ENCODE peak calls at places on chromosome 11, in five cellular contexts. One of them, this sample, is unnamed. For H3K4me1, the result is how much of the 10 kb centered on the place peaks cover.

GRCh38 chr11:19642759-19643158 is 69.9 kb upstream of the NAV2 start:
- DNase-seq in heart right ventricle: no peak
- DNase-seq in hepatocyte: no peak
- DNase-seq in naive thymus-derived CD4-positive, alpha-beta T cell: no peak
- DNase-seq in right cardiac atrium: no peak
- DNase-seq in this sample: no peak

GRCh38 chr11:7572001-7572712 is 58.4 kb downstream of the PPFIBP2 start:
- DNase-seq in heart right ventricle: no peak
- DNase-seq in right cardiac atrium: no peak
- DNase-seq in hepatocyte: peak
- DNase-seq in naive thymus-derived CD4-positive, alpha-beta T cell: no peak
- DNase-seq in this sample: no peak

GRCh38 chr11:70278994-70279393 is 8.5 kb downstream of the PPFIA1 start:
- DNase-seq in naive thymus-derived CD4-positive, alpha-beta T cell: no peak
- DNase-seq in heart right ventricle: no peak
- DNase-seq in hepatocyte: no peak
- DNase-seq in right cardiac atrium: no peak
- DNase-seq in this sample: no peak

GRCh38 chr11:64723907-64724862 is 1.2 kb upstream of the NRXN2 start:
- DNase-seq in hepatocyte: no peak
- DNase-seq in heart right ventricle: no peak
- DNase-seq in right cardiac atrium: no peak
- DNase-seq in naive thymus-derived CD4-positive, alpha-beta T cell: no peak
- DNase-seq in this sample: no peak

GRCh38 chr11:126194121-126194543 is 17.3 kb downstream of the RPUSD4 start:
- DNase-seq in heart right ventricle: peak
- DNase-seq in right cardiac atrium: no peak
- DNase-seq in naive thymus-derived CD4-positive, alpha-beta T cell: no peak
- DNase-seq in hepatocyte: peak
- DNase-seq in this sample: peak

GRCh38 chr11:83389975-83390374 is 103.8 kb upstream of the CCDC90B start:
- DNase-seq in naive thymus-derived CD4-positive, alpha-beta T cell: no peak
- DNase-seq in heart right ventricle: no peak
- DNase-seq in right cardiac atrium: no peak
- DNase-seq in hepatocyte: no peak
- DNase-seq in this sample: no peak

GRCh38 chr11:109317726-109318125 is 104.3 kb upstream of the C11orf87 start:
- DNase-seq in hepatocyte: no peak
- DNase-seq in right cardiac atrium: no peak
- DNase-seq in naive thymus-derived CD4-positive, alpha-beta T cell: no peak
- DNase-seq in heart right ventricle: no peak
- DNase-seq in this sample: no peak

GRCh38 chr11:122814401-122814800 is 23.9 kb upstream of the CRTAM start:
- DNase-seq in hepatocyte: no peak
- DNase-seq in naive thymus-derived CD4-positive, alpha-beta T cell: no peak
- DNase-seq in heart right ventricle: no peak
- DNase-seq in right cardiac atrium: no peak
- DNase-seq in this sample: peak

GRCh38 chr11:106327134-106327533 is 249.7 kb downstream of the AASDHPPT start:
- DNase-seq in heart right ventricle: no peak
- DNase-seq in naive thymus-derived CD4-positive, alpha-beta T cell: no peak
- DNase-seq in right cardiac atrium: no peak
- DNase-seq in hepatocyte: no peak
- DNase-seq in this sample: no peak

GRCh38 chr11:92826136-92826535 is 143.3 kb upstream of the MTNR1B start:
- DNase-seq in hepatocyte: no peak
- DNase-seq in heart right ventricle: no peak
- DNase-seq in naive thymus-derived CD4-positive, alpha-beta T cell: no peak
- DNase-seq in right cardiac atrium: no peak
- DNase-seq in this sample: no peak

GRCh38 chr11:120055646-120056045 is 82.3 kb downstream of the TRIM29 start:
- DNase-seq in naive thymus-derived CD4-positive, alpha-beta T cell: no peak
- DNase-seq in right cardiac atrium: no peak
- DNase-seq in hepatocyte: no peak
- DNase-seq in heart right ventricle: no peak
- DNase-seq in this sample: no peak

DNA sequence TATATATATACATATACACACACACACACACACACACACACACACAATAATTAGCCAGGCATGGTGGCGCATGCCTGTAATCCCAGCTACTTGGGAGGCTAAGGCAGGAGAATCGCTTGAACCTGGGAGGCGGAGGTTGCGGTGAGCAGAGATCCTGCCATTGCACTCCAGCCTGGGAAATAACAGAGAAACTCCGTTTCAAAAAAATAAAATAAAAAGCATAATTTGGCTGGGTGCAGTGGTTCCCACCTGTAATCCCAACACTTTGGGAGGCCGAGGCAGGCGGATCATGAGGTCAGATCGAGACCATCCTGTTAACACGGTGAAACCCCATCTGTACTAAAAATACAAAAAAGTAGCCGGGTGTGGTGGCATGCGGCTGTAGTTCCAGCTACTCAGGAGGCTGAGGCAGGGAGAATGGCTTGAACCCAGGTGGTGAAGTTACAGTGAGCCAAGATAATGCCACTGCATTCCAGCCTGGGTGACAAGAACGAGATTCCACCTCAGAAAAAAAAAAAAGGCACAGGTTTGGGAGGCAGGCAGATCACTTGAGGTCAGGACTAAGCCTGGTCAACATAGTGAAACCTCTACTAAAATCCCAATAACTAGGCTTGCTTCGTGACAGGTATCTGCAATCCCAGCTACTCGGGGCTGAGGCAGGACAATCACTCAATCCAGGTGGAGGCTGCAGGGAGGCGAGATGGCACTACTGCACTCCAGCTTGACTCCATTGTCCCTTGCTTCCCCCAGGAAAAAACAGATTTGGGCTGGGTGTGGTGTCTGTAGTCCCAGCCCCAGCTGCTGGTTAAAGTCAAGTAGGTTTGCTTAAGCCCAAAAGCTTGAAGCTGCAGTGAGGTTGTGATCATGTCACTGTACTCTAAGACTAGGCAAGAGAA is 11.8 kb upstream of the WDR74 start:
- DNase-seq in right cardiac atrium: no peak
- DNase-seq in naive thymus-derived CD4-positive, alpha-beta T cell: no peak
- DNase-seq in hepatocyte: no peak
- DNase-seq in heart right ventricle: no peak
- DNase-seq in this sample: no peak
- H3K27ac ChIP-seq in right cardiac atrium: no peak
- H3K27ac ChIP-seq in naive thymus-derived CD4-positive, alpha-beta T cell: no peak
- H3K27ac ChIP-seq in hepatocyte: no peak
- H3K27ac ChIP-seq in heart right ventricle: no peak
- H3K27ac ChIP-seq in this sample: no peak

GRCh38 chr11:28794405-28794804 is 686.2 kb downstream of the METTL15 start:
- DNase-seq in heart right ventricle: no peak
- DNase-seq in hepatocyte: no peak
- DNase-seq in right cardiac atrium: no peak
- DNase-seq in naive thymus-derived CD4-positive, alpha-beta T cell: no peak
- DNase-seq in this sample: no peak
- H3K4me1 ChIP-seq in heart right ventricle: under half
- H3K4me1 ChIP-seq in hepatocyte: under half
- H3K4me1 ChIP-seq in right cardiac atrium: under half
- H3K4me1 ChIP-seq in naive thymus-derived CD4-positive, alpha-beta T cell: under half
- H3K4me1 ChIP-seq in this sample: under half

GRCh38 chr11:44471603-44472002 is 93.9 kb upstream of the CD82 start:
- DNase-seq in heart right ventricle: no peak
- DNase-seq in naive thymus-derived CD4-positive, alpha-beta T cell: no peak
- DNase-seq in hepatocyte: no peak
- DNase-seq in right cardiac atrium: no peak
- DNase-seq in this sample: no peak

GRCh38 chr11:44467931-44468330 is 97.5 kb upstream of the CD82 start:
- DNase-seq in heart right ventricle: no peak
- DNase-seq in naive thymus-derived CD4-positive, alpha-beta T cell: no peak
- DNase-seq in hepatocyte: no peak
- DNase-seq in right cardiac atrium: no peak
- DNase-seq in this sample: no peak

GRCh38 chr11:44469412-44469811 is 96.1 kb upstream of the CD82 start:
- DNase-seq in right cardiac atrium: no peak
- DNase-seq in hepatocyte: peak
- DNase-seq in heart right ventricle: no peak
- DNase-seq in naive thymus-derived CD4-positive, alpha-beta T cell: no peak
- DNase-seq in this sample: no peak

GRCh38 chr11:44468338-44468988 is 97.0 kb upstream of the CD82 start:
- DNase-seq in naive thymus-derived CD4-positive, alpha-beta T cell: no peak
- DNase-seq in heart right ventricle: no peak
- DNase-seq in hepatocyte: no peak
- DNase-seq in right cardiac atrium: no peak
- DNase-seq in this sample: no peak

DNA sequence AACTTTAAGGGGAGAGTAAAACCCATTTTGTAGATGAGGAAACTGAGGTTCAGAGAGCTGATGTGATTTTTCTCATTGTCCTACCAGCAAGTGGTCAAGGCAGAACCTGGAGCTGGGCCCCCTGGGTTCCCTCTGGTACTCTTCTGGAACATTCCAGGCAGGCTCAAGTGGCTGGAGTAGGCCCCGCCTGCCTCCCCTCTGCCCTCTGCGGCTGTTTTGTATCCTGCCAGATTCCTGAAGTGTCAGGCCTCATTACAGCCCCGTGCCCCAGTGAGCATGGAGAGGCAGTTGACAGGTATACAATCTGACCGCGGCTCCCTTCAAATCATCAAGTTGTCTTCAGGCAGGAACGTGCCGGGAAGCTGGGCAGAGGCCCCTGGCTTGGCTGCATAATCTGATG is 94.6 kb upstream of the CD82 start:
- DNase-seq in heart right ventricle: peak
- DNase-seq in right cardiac atrium: no peak
- DNase-seq in naive thymus-derived CD4-positive, alpha-beta T cell: no peak
- DNase-seq in hepatocyte: no peak
- DNase-seq in this sample: no peak
- H3K27ac ChIP-seq in heart right ventricle: no peak
- H3K27ac ChIP-seq in right cardiac atrium: no peak
- H3K27ac ChIP-seq in naive thymus-derived CD4-positive, alpha-beta T cell: no peak
- H3K27ac ChIP-seq in hepatocyte: no peak
- H3K27ac ChIP-seq in this sample: no peak

DNA sequence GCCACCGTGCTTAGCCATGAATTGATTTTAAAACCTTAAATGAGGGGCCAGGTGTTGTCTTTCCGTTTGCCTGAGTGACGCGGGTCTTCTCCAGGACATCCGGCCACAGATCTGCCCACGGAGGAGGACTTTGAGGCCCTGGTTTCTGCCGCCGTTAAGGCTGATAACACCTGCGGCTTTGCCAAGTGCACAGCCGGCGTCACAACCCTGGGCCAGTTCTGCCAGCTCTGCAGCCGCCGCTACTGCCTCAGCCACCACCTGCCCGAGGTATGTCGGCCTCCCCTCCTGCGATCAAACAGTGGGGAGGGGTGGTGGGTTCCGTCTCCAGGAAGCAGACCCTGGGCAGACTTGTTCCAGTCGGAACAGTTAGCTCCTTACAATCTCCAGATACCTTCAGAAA is 34.4 kb downstream of the IGHMBP2 start:
- DNase-seq in heart right ventricle: no peak
- DNase-seq in naive thymus-derived CD4-positive, alpha-beta T cell: no peak
- DNase-seq in hepatocyte: no peak
- DNase-seq in right cardiac atrium: no peak
- DNase-seq in this sample: no peak
- H3K4me1 ChIP-seq in heart right ventricle: under half
- H3K4me1 ChIP-seq in naive thymus-derived CD4-positive, alpha-beta T cell: under half
- H3K4me1 ChIP-seq in hepatocyte: under half
- H3K4me1 ChIP-seq in right cardiac atrium: under half
- H3K4me1 ChIP-seq in this sample: under half

GRCh38 chr11:128400382-128401203 is 186.8 kb downstream of the ETS1 start:
- DNase-seq in heart right ventricle: no peak
- DNase-seq in hepatocyte: peak
- DNase-seq in naive thymus-derived CD4-positive, alpha-beta T cell: no peak
- DNase-seq in right cardiac atrium: no peak
- DNase-seq in this sample: no peak
- H3K27ac ChIP-seq in heart right ventricle: no peak
- H3K27ac ChIP-seq in hepatocyte: peak
- H3K27ac ChIP-seq in naive thymus-derived CD4-positive, alpha-beta T cell: no peak
- H3K27ac ChIP-seq in right cardiac atrium: no peak
- H3K27ac ChIP-seq in this sample: no peak

This sample was measured in transverse colon.